ENCODE peak calls at places on chromosomes 5 and 9, in six cellular contexts. E is mammary epithelial cell, A is AG04450, T is cardiac muscle cell, U is esophagus squamous epithelium, P is Calu3. W is an unnamed sample.

GRCh38 chr5:108345541-108346171 is 36.2 kb downstream of the FBXL17 start:
- DNase-seq in E (peak), A (peak), T (peak), U (no peak), P (no peak), W (peak)

GRCh38 chr5:9198399-9198798 is 347.5 kb downstream of the SEMA5A start:
- DNase-seq in E (no peak), A (no peak), T (peak), U (no peak), P (no peak), W (no peak)

GRCh38 chr9:73719660-73720059 is 568.0 kb downstream of the ANXA1 start:
- DNase-seq in E (peak), A (no peak), T (no peak), U (no peak), P (no peak), W (no peak)

GRCh38 chr5:71905804-71906711 is 187.0 kb downstream of the CARTPT start:
- DNase-seq in E (no peak), A (no peak), T (no peak), U (no peak), P (peak), W (no peak)

GRCh38 chr9:80615964-80616363 is 1044.2 kb downstream of the TLE4 start:
- DNase-seq in E (no peak), A (peak), T (peak), U (no peak), P (no peak), W (no peak)

GRCh38 chr5:177403194-177403825 is 2.8 kb upstream of the PFN3 start:
- DNase-seq in E (peak), A (no peak), T (no peak), U (no peak), P (peak), W (peak)

GRCh38 chr5:39906146-39906545 is 481.4 kb upstream of the DAB2 start:
- DNase-seq in E (peak), A (no peak), T (peak), U (no peak), P (no peak), W (no peak)

GRCh38 chr5:149697001-149697400 is 33.1 kb upstream of the PPARGC1B start:
- DNase-seq in E (peak), A (no peak), T (peak), U (no peak), P (no peak), W (no peak)

GRCh38 chr9:127411122-127411521 is 13.1 kb upstream of the ZNF79 start:
- DNase-seq in E (no peak), A (no peak), T (no peak), U (no peak), P (no peak), W (no peak)

GRCh38 chr5:134477462-134478245 is 47.8 kb upstream of the JADE2 start:
- DNase-seq in E (peak), A (no peak), T (no peak), U (no peak), P (peak), W (no peak)

GRCh38 chr5:37552770-37553719 is 173.9 kb downstream of the WDR70 start:
- DNase-seq in E (no peak), A (peak), T (peak), U (no peak), P (peak), W (no peak)

GRCh38 chr5:168362097-168362885 is 70.8 kb downstream of the WWC1 start:
- DNase-seq in E (no peak), A (no peak), T (no peak), U (no peak), P (no peak), W (no peak)

GRCh38 chr9:112061152-112061740 is 113.9 kb downstream of the SUSD1 start:
- DNase-seq in E (peak), A (peak), T (peak), U (peak), P (peak), W (peak)

GRCh38 chr5:160105686-160106085 is 13.6 kb downstream of the PWWP2A start:
- DNase-seq in E (no peak), A (no peak), T (no peak), U (no peak), P (no peak), W (peak)

GRCh38 chr5:138978085-138978484 is 103.0 kb upstream of the LRRTM2 start:
- DNase-seq in E (no peak), A (no peak), T (peak), U (no peak), P (no peak), W (no peak)

GRCh38 chr5:90037646-90038045 is 371.9 kb downstream of the CETN3 start:
- DNase-seq in E (no peak), A (no peak), T (peak), U (no peak), P (no peak), W (no peak)

GRCh38 chr5:109281136-109281690 is 128.6 kb downstream of the PJA2 start:
- DNase-seq in E (no peak), A (no peak), T (no peak), U (no peak), P (peak), W (no peak)

GRCh38 chr5:95620030-95620869 is at the start of gene GPR150:
- DNase-seq in E (peak), A (no peak), T (peak), U (peak), P (peak), W (peak)

GRCh38 chr5:134525687-134526482 is 415 bp downstream of the JADE2 start:
- DNase-seq in E (peak), A (peak), T (peak), U (no peak), P (peak), W (peak)

GRCh38 chr5:1540831-1541661 is 17.3 kb upstream of the LPCAT1 start:
- DNase-seq in E (no peak), A (no peak), T (no peak), U (no peak), P (no peak), W (no peak)

GRCh38 chr5:675876-676698 is 17.1 kb downstream of the TPPP start:
- DNase-seq in E (no peak), A (no peak), T (no peak), U (no peak), P (no peak), W (no peak)

GRCh38 chr9:7976856-7977255 is 177.3 kb upstream of the DMAC1 start:
- DNase-seq in E (no peak), A (no peak), T (no peak), U (no peak), P (no peak), W (no peak)

GRCh38 chr9:119251951-119252350 is 117.3 kb downstream of the BRINP1 start:
- DNase-seq in E (no peak), A (no peak), T (no peak), U (no peak), P (no peak), W (no peak)

GRCh38 chr5:57225553-57225952 is 51.7 kb downstream of the GPBP1 start:
- DNase-seq in E (no peak), A (no peak), T (no peak), U (no peak), P (no peak), W (no peak)

GRCh38 chr9:131467214-131467935 is 35.3 kb upstream of the POMT1 start:
- DNase-seq in E (no peak), A (no peak), T (no peak), U (no peak), P (no peak), W (no peak)

GRCh38 chr5:74541381-74541781 is 99.1 kb downstream of the ENC1 start:
- DNase-seq in E (peak), A (no peak), T (peak), U (no peak), P (no peak), W (no peak)

GRCh38 chr5:108415726-108416125 is 33.8 kb upstream of the FBXL17 start:
- DNase-seq in E (no peak), A (no peak), T (no peak), U (no peak), P (no peak), W (no peak)

GRCh38 chr5:180367991-180368390 is 14.9 kb upstream of the GFPT2 start:
- DNase-seq in E (no peak), A (no peak), T (no peak), U (no peak), P (no peak), W (no peak)

GRCh38 chr9:114674798-114675554 is 7.0 kb downstream of the TEX48 start:
- DNase-seq in E (peak), A (no peak), T (no peak), U (no peak), P (no peak), W (no peak)

GRCh38 chr9:129102791-129103594 is 7.6 kb downstream of the CRAT start:
- DNase-seq in E (peak), A (no peak), T (peak), U (no peak), P (peak), W (peak)

GRCh38 chr9:130120832-130121231 is 51.4 kb upstream of the NCS1 start:
- DNase-seq in E (no peak), A (no peak), T (no peak), U (no peak), P (no peak), W (no peak)

GRCh38 chr5:69493235-69493925 is 790 bp downstream of the OCLN start:
- DNase-seq in E (peak), A (no peak), T (peak), U (no peak), P (peak), W (peak)

DNA sequence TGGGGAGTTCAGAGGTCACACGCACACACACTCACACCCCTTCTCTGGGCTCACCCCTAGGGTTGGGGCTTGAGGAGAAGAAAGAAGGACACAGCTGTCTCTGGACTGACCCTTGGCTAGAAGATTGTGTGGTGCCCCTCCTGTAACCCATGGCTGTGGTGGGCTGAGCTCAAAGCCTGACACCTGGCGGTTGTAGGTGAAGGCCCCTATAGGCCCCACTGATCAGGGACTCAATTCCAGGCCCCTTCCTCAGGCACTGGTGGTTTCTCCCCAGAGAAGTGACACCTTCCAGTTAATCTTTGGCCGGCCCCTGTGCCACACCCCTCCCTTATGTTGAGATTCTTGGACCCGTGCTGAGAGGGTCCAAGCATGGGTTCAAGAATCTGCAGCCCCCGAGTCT is 35.2 kb upstream of the CRB2 start:
- DNase-seq in E (no peak), A (no peak), T (no peak), U (no peak), P (no peak), W (no peak)
- TF ChIP-seq CTCF in E (no peak), A (no peak), T (no peak), U (no peak), P (no peak), W (no peak)

GRCh38 chr5:173012882-173013281 is 29.3 kb downstream of the ATP6V0E1 start:
- DNase-seq in E (no peak), A (no peak), T (peak), U (no peak), P (no peak), W (no peak)

GRCh38 chr5:173010021-173010420 is 26.4 kb downstream of the ATP6V0E1 start:
- DNase-seq in E (peak), A (no peak), T (no peak), U (no peak), P (no peak), W (no peak)

GRCh38 chr5:173016069-173016455 is 32.5 kb downstream of the ATP6V0E1 start:
- DNase-seq in E (no peak), A (no peak), T (no peak), U (no peak), P (no peak), W (no peak)

GRCh38 chr5:173011602-173012001 is 28.0 kb downstream of the ATP6V0E1 start:
- DNase-seq in E (no peak), A (no peak), T (no peak), U (no peak), P (no peak), W (no peak)

DNA sequence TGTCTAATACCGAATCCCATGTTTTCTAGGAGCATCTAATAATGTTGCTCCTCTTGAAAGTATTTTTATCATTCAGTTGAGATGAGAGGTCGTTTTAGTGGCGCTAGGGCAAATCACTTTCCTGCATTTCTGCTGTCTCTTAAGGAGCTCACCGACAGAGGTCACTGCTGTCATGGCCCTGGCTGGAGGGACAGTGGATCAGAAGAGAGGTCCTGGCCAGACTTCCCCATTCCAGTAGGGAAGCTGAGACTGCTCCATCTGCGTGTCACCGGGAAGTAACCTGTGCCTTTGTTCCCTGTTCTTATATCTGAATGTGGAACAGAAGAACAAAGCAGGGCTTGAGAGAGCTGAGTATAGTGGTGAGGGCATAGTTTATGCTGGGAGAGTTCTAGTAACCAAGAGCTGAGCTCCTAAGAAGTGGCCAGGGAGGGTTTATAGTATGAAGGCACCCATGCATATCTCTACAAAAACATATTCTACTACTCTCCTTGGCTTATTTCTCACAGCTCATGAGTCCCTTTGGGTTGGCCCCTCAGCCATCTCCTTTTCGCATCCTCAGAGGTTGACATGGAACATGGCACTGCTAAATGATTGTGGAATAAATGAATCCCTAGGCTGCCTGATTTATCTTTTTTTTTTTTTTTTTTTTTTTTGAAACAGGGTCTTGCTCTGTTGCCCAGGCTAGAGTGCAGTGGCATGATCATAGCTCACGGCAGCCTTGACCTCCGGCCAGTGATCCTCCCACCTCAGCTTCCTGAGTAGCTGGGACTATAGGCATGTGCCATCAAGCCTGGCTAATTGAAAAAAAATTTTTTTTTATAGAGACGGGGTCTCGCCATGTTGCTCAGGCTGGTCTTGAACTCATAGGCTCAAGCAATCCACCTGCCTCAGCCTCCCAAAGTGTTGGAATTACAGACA is 27.2 kb downstream of the ATP6V0E1 start:
- DNase-seq in E (peak), A (no peak), T (peak), U (no peak), P (peak), W (no peak)
- TF ChIP-seq CTCF in E (peak), A (peak), T (peak), U (peak), P (no peak), W (no peak)

GRCh38 chr5:129899454-129899853 is 4.8 kb upstream of the CHSY3 start:
- DNase-seq in E (peak), A (no peak), T (peak), U (no peak), P (no peak), W (no peak)
- TF ChIP-seq CTCF in E (peak), A (peak), T (peak), U (peak), P (no peak), W (no peak)

DNA sequence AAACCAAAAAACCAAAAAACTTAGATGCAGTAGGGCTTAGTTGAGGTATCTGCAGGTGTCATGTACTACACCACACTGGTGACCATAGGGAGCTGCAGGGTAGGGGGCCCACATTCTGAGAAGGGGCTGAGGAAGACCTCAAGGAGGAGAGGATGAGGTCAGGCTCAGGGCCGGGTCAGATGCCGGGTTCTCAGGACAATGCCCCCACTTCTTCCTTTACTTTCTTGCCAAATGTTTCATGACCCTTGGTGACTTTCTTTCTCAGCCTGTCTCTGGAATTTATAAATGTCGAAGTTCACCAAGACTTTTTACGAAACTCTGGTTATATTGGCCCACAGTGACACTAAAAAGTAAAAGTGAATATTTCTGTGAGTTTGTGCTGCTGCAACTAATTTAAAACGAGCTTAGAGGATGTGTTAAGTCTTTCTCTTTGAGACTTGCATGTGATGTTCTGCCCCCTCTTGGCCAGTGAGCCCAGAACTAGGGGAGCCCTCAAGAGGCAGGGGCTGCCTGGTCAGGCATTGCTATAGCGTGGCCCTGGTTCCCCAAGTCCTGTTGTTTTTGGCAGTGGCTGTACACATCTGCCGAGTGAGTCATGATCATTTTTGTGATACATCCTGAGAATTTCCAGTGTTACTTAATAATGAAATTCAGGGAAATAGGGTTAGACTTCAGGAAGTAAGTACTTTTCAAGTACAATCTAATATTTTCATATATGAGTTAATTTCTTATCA is 11.2 kb downstream of the ACO1 start:
- DNase-seq in E (peak), A (peak), T (peak), U (no peak), P (peak), W (no peak)
- TF ChIP-seq CTCF in E (peak), A (peak), T (peak), U (no peak), P (no peak), W (no peak)

DNA sequence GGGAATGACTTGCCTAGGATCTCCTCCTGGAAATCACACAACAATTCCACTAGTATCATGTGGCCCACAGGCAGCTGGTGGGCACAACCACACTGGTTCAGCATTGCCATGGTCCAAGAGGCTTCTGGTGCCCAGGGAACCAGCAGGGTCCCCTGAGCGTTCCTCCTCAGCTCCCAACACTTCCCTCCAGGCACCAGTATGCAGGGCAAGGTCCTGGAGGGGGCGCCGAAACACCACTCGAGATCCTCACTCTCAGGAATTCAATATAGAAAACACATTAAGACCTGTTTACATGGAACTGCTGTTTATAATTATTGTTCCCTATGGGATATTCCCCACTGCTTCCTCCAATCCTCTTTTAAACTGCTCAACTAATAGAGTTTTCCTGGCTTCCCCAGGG is 91.9 kb upstream of the GABRP start:
- DNase-seq in E (no peak), A (no peak), T (no peak), U (no peak), P (peak), W (no peak)
- TF ChIP-seq CTCF in E (no peak), A (no peak), T (no peak), U (no peak), P (peak), W (no peak)

GRCh38 chr5:127492854-127493738 is 24.3 kb upstream of the PRRC1 start:
- DNase-seq in E (peak), A (no peak), T (peak), U (no peak), P (no peak), W (peak)
- TF ChIP-seq CTCF in E (peak), A (peak), T (peak), U (peak), P (peak), W (peak)

DNA sequence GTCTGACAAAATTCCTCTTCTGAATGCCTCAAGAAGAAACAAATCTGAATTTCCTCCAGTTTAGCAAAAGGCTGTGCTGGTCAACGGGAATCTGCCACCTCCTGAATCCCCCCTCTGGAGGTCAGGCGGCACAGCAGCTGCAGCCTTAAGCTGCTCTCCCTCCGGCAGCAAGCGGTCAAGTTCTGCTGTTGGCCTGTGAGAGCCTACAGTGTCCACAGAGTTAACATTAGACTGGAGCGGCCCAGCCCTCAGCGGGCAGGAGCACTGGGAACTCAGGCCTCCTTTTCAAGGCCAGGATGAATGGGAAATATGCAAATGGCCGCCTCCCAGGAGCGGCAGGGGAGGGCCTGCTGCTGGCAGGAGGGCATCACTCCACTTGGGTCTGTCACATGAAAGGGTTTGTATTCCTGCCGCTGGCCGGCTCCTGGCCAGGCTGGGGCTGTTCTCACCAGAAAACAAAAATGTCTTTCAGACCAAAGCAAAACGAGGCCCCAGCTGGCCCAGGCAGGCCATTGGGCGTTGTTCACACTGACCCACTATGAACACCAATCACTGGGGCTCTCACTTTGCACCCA is 8.2 kb downstream of the ACSL6 start:
- DNase-seq in E (no peak), A (no peak), T (peak), U (no peak), P (no peak), W (no peak)
- TF ChIP-seq CTCF in E (no peak), A (no peak), T (peak), U (no peak), P (no peak), W (no peak)

GRCh38 chr9:38392235-38393127 is at the start of gene ALDH1B1:
- DNase-seq in E (peak), A (peak), T (peak), U (no peak), P (peak), W (peak)
- TF ChIP-seq CTCF in E (peak), A (peak), T (peak), U (no peak), P (no peak), W (peak)